ENCODE peak calls at places on chromosomes 13 and 19, in six cellular contexts. U, A, C, M, S and I are unnamed samples.

GRCh38 chr13:109272595-109273325 is 513.6 kb downstream of the IRS2 start:
- DNase-seq in U (no peak), A (no peak), C (no peak), M (no peak), S (no peak), I (no peak)

GRCh38 chr13:111253334-111253872 is 67.0 kb upstream of the TEX29 start:
- DNase-seq in U (no peak), A (no peak), C (no peak), M (no peak), S (peak; percentile 15), I (no peak)

GRCh38 chr19:3024509-3024869 is 4.6 kb downstream of the TLE2 start:
- DNase-seq in U (no peak), A (no peak), C (no peak), M (no peak), S (no peak), I (no peak)

GRCh38 chr19:40281381-40282208 is 3.5 kb downstream of the AKT2 start:
- DNase-seq in U (no peak), A (peak; percentile 9), C (no peak), M (no peak), S (no peak), I (no peak)

GRCh38 chr13:113176292-113176691 is 17.8 kb downstream of the PROZ start:
- DNase-seq in U (peak; percentile 35), A (no peak), C (no peak), M (no peak), S (no peak), I (no peak)

GRCh38 chr19:37977992-37978391 is 71.0 kb downstream of the SIPA1L3 start:
- DNase-seq in U (no peak), A (no peak), C (no peak), M (no peak), S (peak; percentile 50), I (no peak)

GRCh38 chr19:10888421-10888866 is 17.1 kb downstream of the CARM1 start:
- DNase-seq in U (no peak), A (no peak), C (no peak), M (no peak), S (no peak), I (no peak)

GRCh38 chr13:45196622-45197021 is 4.2 kb downstream of the KCTD4 start:
- DNase-seq in U (no peak), A (no peak), C (no peak), M (no peak), S (peak; percentile 33), I (no peak)

GRCh38 chr19:4014541-4015491 is 7.3 kb downstream of the PIAS4 start:
- DNase-seq in U (no peak), A (peak; percentile 66), C (no peak), M (peak; percentile 33), S (no peak), I (no peak)

GRCh38 chr19:18940791-18941627 is at the start of gene HOMER3:
- DNase-seq in U (peak; percentile 85), A (peak; percentile 95), C (no peak), M (peak; percentile 80), S (peak; percentile 67), I (peak; percentile 56)

GRCh38 chr19:56099638-56100539 is 21.2 kb downstream of the ZNF787 start:
- DNase-seq in U (no peak), A (no peak), C (no peak), M (no peak), S (no peak), I (no peak)

GRCh38 chr19:50264483-50265186 is 61.2 kb downstream of the MYH14 start:
- DNase-seq in U (no peak), A (no peak), C (peak; percentile 45), M (no peak), S (no peak), I (no peak)

GRCh38 chr19:52307275-52307674 is 10.3 kb downstream of the ZNF480 start:
- DNase-seq in U (no peak), A (no peak), C (no peak), M (no peak), S (peak; percentile 28), I (no peak)

DNA sequence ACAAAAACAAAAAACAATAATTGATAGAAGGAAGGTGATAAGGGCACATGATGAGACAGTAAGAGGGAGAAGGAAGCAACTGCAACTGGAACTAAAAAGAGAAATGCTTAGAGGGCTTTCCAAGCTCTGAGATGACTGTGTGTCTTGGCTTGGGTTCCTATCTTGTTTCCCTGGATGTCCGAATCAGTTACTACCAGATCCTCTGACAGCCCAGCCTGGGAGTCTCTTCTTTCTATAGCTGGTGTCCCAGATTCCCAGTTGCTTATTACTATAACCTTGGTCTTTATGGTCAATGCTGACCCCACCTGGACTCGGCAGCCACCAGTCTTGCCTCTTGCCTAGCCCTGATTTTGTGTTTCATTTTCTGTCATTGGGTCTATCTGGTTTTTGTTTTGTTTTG is 116.4 kb downstream of the RFC3 start:
- DNase-seq in U (no peak), A (no peak), C (no peak), M (no peak), S (no peak), I (no peak)
- H3K4me3 ChIP-seq in U (no peak overlapping the region), A (no peak overlapping the region), C (no peak overlapping the region), M (no peak overlapping the region), S (no peak overlapping the region), I (no peak overlapping the region)

GRCh38 chr19:35043906-35044305 is 2.4 kb downstream of the HPN start:
- DNase-seq in U (no peak), A (peak; percentile 24), C (no peak), M (no peak), S (no peak), I (no peak)

GRCh38 chr19:35044317-35045117 is 3.0 kb downstream of the HPN start:
- DNase-seq in U (peak; percentile 62), A (peak; percentile 83), C (peak; percentile 28), M (peak; percentile 78), S (peak; percentile 66), I (peak; percentile 33)

GRCh38 chr19:35042056-35042730 is 672 bp downstream of the HPN start:
- DNase-seq in U (no peak), A (peak; percentile 59), C (peak; percentile 89), M (no peak), S (no peak), I (no peak)

GRCh38 chr19:35041548-35042055 is at the start of gene HPN:
- DNase-seq in U (no peak), A (peak; percentile 64), C (peak; percentile 77), M (no peak), S (no peak), I (no peak)

GRCh38 chr19:35042954-35043604 is 1.6 kb downstream of the HPN start:
- DNase-seq in U (no peak), A (peak; percentile 22), C (peak; percentile 43), M (no peak), S (no peak), I (no peak)
- H3K4me3 ChIP-seq in U (no peak overlapping the region), A (no peak overlapping the region), C (peak overlapping the region; percentile 84), M (no peak overlapping the region), S (no peak overlapping the region), I (no peak overlapping the region)

DNA sequence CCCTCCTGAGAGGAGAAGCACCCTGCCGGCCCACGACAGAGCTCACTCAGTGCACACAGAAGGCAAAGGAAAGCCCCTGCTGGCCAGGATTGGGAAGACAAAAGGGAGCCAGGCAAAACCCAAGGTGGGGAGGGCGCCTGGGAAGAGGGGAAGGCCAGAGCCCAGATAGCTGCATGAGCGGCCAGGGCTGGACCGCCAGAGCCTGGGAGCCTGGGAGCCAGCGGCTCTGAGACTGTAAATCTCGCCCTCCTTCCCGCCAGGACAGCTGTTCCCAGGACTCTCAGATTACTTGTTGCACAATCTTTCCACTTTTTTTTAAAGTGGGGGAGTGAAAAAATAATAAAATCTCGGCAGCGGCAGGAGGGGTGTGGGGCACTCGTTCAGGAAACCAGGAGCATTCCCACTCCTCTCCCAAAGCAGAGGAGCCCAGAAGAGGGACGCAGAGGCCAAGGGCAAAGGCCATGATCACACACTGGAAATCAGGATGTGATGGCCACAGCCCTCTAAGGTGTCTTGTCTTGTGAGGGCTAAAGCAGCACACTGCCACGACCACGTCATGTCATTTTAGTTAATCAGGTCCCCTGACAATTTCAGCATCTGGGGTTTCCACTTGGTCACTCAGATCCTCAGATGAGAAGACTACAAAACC is 19.6 kb upstream of the EPHX3 start:
- DNase-seq in U (peak; percentile 67), A (peak; percentile 96), C (peak; percentile 40), M (peak; percentile 83), S (peak; percentile 99), I (no peak)
- H3K4me3 ChIP-seq in U (peak overlapping the region; percentile 2), A (no peak overlapping the region), C (no peak overlapping the region), M (no peak overlapping the region), S (peak overlapping the region; percentile 2), I (no peak overlapping the region)

DNA sequence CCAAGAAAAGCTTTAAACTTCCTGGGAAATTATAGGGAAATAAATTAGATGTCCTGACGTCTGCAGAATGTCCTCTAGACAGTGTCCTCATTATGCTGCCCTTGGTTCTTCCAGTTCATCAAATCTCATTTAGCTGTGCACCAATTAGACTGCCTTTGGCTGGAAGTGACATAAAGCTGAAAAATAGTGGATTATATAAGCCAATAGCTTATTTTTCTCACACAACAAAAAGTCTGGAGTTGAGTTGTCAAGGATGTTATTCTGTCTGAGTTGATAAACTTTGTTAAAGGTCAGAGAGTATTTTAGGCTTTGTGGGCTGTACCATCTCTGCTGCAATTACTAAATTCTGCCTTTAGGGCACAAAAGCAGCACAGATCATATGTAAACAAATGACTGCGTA is 314.8 kb upstream of the TMTC4 start:
- DNase-seq in U (no peak), A (no peak), C (no peak), M (no peak), S (no peak), I (no peak)
- H3K4me3 ChIP-seq in U (no peak overlapping the region), A (no peak overlapping the region), C (no peak overlapping the region), M (no peak overlapping the region), S (no peak overlapping the region), I (no peak overlapping the region)